ENCODE peak calls at places on chromosomes 13 and 19, in five cellular contexts. One of them, this sample, is unnamed.

GRCh38 chr19:46630806-46631205 is 5.2 kb downstream of the GNG8 start:
- DNase-seq in Peyer's patch: no peak
- DNase-seq in endothelial cell of umbilical vein: no peak
- DNase-seq in HCT116: no peak
- DNase-seq in heart left ventricle: no peak
- DNase-seq in this sample: no peak

GRCh38 chr13:40485611-40486517 is 180.6 kb downstream of the FOXO1 start:
- DNase-seq in HCT116: no peak
- DNase-seq in Peyer's patch: peak; percentile 65
- DNase-seq in endothelial cell of umbilical vein: no peak
- DNase-seq in heart left ventricle: no peak
- DNase-seq in this sample: no peak

GRCh38 chr13:36347826-36348225 is 1.6 kb upstream of the SPART start:
- DNase-seq in endothelial cell of umbilical vein: no peak
- DNase-seq in heart left ventricle: no peak
- DNase-seq in Peyer's patch: no peak
- DNase-seq in HCT116: no peak
- DNase-seq in this sample: no peak

GRCh38 chr13:49400755-49401659 is 42.9 kb downstream of the CAB39L start:
- DNase-seq in HCT116: no peak
- DNase-seq in heart left ventricle: peak; percentile 18
- DNase-seq in endothelial cell of umbilical vein: no peak
- DNase-seq in Peyer's patch: no peak
- DNase-seq in this sample: peak; percentile 36

GRCh38 chr19:1169921-1170885 is 3.9 kb downstream of the SBNO2 start:
- DNase-seq in Peyer's patch: no peak
- DNase-seq in endothelial cell of umbilical vein: no peak
- DNase-seq in HCT116: no peak
- DNase-seq in heart left ventricle: peak; percentile 16
- DNase-seq in this sample: peak; percentile 92

GRCh38 chr19:1293782-1294621 is 8.3 kb downstream of the EFNA2 start:
- DNase-seq in endothelial cell of umbilical vein: no peak
- DNase-seq in Peyer's patch: no peak
- DNase-seq in heart left ventricle: no peak
- DNase-seq in HCT116: no peak
- DNase-seq in this sample: no peak

GRCh38 chr19:33158365-33158764 is 26.5 kb downstream of the WDR88 start:
- DNase-seq in HCT116: no peak
- DNase-seq in Peyer's patch: no peak
- DNase-seq in endothelial cell of umbilical vein: no peak
- DNase-seq in heart left ventricle: no peak
- DNase-seq in this sample: no peak

GRCh38 chr19:2747349-2747748 is 7.5 kb upstream of the SLC39A3 start:
- DNase-seq in heart left ventricle: no peak
- DNase-seq in Peyer's patch: no peak
- DNase-seq in HCT116: no peak
- DNase-seq in endothelial cell of umbilical vein: no peak
- DNase-seq in this sample: no peak

GRCh38 chr13:76473552-76474134 is 412.6 kb downstream of the KCTD12 start:
- DNase-seq in HCT116: peak; percentile 75
- DNase-seq in endothelial cell of umbilical vein: peak; percentile 85
- DNase-seq in Peyer's patch: peak; percentile 87
- DNase-seq in heart left ventricle: peak; percentile 73
- DNase-seq in this sample: peak; percentile 92

GRCh38 chr13:112910016-112910415 is 59.0 kb upstream of the MCF2L start:
- DNase-seq in heart left ventricle: no peak
- DNase-seq in HCT116: no peak
- DNase-seq in Peyer's patch: no peak
- DNase-seq in endothelial cell of umbilical vein: no peak
- DNase-seq in this sample: no peak

GRCh38 chr19:2344381-2344870 is 15.6 kb upstream of the TMPRSS9 start:
- DNase-seq in HCT116: no peak
- DNase-seq in heart left ventricle: no peak
- DNase-seq in endothelial cell of umbilical vein: no peak
- DNase-seq in Peyer's patch: no peak
- DNase-seq in this sample: no peak

GRCh38 chr19:4429266-4430200 is 27.1 kb downstream of the CHAF1A start:
- DNase-seq in heart left ventricle: no peak
- DNase-seq in HCT116: no peak
- DNase-seq in endothelial cell of umbilical vein: no peak
- DNase-seq in Peyer's patch: no peak
- DNase-seq in this sample: no peak

GRCh38 chr19:42553292-42554045 is 25.2 kb upstream of the CEACAM1 start:
- DNase-seq in heart left ventricle: peak; percentile 39
- DNase-seq in Peyer's patch: no peak
- DNase-seq in endothelial cell of umbilical vein: no peak
- DNase-seq in HCT116: no peak
- DNase-seq in this sample: no peak

GRCh38 chr19:19257137-19257536 is 16.0 kb downstream of the TM6SF2 start:
- DNase-seq in heart left ventricle: no peak
- DNase-seq in HCT116: no peak
- DNase-seq in endothelial cell of umbilical vein: no peak
- DNase-seq in Peyer's patch: no peak
- DNase-seq in this sample: no peak

GRCh38 chr13:79779761-79780160 is 298.8 kb downstream of the NDFIP2 start:
- DNase-seq in endothelial cell of umbilical vein: no peak
- DNase-seq in HCT116: no peak
- DNase-seq in Peyer's patch: peak; percentile 53
- DNase-seq in heart left ventricle: no peak
- DNase-seq in this sample: no peak

GRCh38 chr13:21399741-21400140 is 59.4 kb downstream of the ZDHHC20 start:
- DNase-seq in heart left ventricle: no peak
- DNase-seq in endothelial cell of umbilical vein: peak; percentile 75
- DNase-seq in HCT116: peak; percentile 28
- DNase-seq in Peyer's patch: no peak
- DNase-seq in this sample: no peak

GRCh38 chr19:44847144-44848035 is 1.3 kb downstream of the NECTIN2 start:
- DNase-seq in Peyer's patch: peak; percentile 85
- DNase-seq in HCT116: peak; percentile 8
- DNase-seq in endothelial cell of umbilical vein: peak; percentile 74
- DNase-seq in heart left ventricle: peak; percentile 82
- DNase-seq in this sample: peak; percentile 89

GRCh38 chr19:45440873-45441654 is 17.3 kb upstream of the ERCC1 start:
- DNase-seq in heart left ventricle: no peak
- DNase-seq in endothelial cell of umbilical vein: no peak
- DNase-seq in HCT116: no peak
- DNase-seq in Peyer's patch: no peak
- DNase-seq in this sample: peak; percentile 36

GRCh38 chr13:79483302-79483701 is 2.3 kb downstream of the NDFIP2 start:
- DNase-seq in endothelial cell of umbilical vein: no peak
- DNase-seq in HCT116: no peak
- DNase-seq in heart left ventricle: no peak
- DNase-seq in Peyer's patch: no peak
- DNase-seq in this sample: no peak

GRCh38 chr19:14107581-14108461 is 9.7 kb downstream of the PRKACA start:
- DNase-seq in endothelial cell of umbilical vein: peak; percentile 57
- DNase-seq in HCT116: no peak
- DNase-seq in Peyer's patch: no peak
- DNase-seq in heart left ventricle: peak; percentile 76
- DNase-seq in this sample: peak; percentile 41

GRCh38 chr13:108495686-108496363 is 133.6 kb upstream of the MYO16 start:
- DNase-seq in Peyer's patch: no peak
- DNase-seq in heart left ventricle: no peak
- DNase-seq in HCT116: no peak
- DNase-seq in endothelial cell of umbilical vein: no peak
- DNase-seq in this sample: no peak

GRCh38 chr13:40665754-40666057 is 735 bp downstream of the FOXO1 start:
- DNase-seq in HCT116: no peak
- DNase-seq in heart left ventricle: no peak
- DNase-seq in endothelial cell of umbilical vein: no peak
- DNase-seq in Peyer's patch: no peak
- DNase-seq in this sample: no peak

GRCh38 chr19:29491995-29492577 is 33.7 kb upstream of the VSTM2B start:
- DNase-seq in endothelial cell of umbilical vein: no peak
- DNase-seq in Peyer's patch: no peak
- DNase-seq in heart left ventricle: no peak
- DNase-seq in HCT116: no peak
- DNase-seq in this sample: no peak

GRCh38 chr19:38304866-38305429 is 897 bp downstream of the C19orf33 start:
- DNase-seq in HCT116: peak; percentile 96
- DNase-seq in endothelial cell of umbilical vein: peak; percentile 70
- DNase-seq in Peyer's patch: peak; percentile 94
- DNase-seq in heart left ventricle: peak; percentile 49
- DNase-seq in this sample: peak; percentile 46

GRCh38 chr13:71906438-71906837 is 39.4 kb upstream of the DACH1 start:
- DNase-seq in HCT116: no peak
- DNase-seq in Peyer's patch: no peak
- DNase-seq in endothelial cell of umbilical vein: no peak
- DNase-seq in heart left ventricle: no peak
- DNase-seq in this sample: no peak

GRCh38 chr13:79401259-79402071 is 4.6 kb downstream of the RBM26 start:
- DNase-seq in HCT116: no peak
- DNase-seq in Peyer's patch: no peak
- DNase-seq in heart left ventricle: no peak
- DNase-seq in endothelial cell of umbilical vein: peak; percentile 8
- DNase-seq in this sample: no peak

GRCh38 chr13:71300602-71301001 is 566.4 kb downstream of the DACH1 start:
- DNase-seq in heart left ventricle: no peak
- DNase-seq in Peyer's patch: no peak
- DNase-seq in endothelial cell of umbilical vein: no peak
- DNase-seq in HCT116: no peak
- DNase-seq in this sample: no peak

GRCh38 chr19:5534787-5535586 is 32.8 kb downstream of the TINCR start:
- DNase-seq in HCT116: peak; percentile 77
- DNase-seq in Peyer's patch: no peak
- DNase-seq in heart left ventricle: no peak
- DNase-seq in endothelial cell of umbilical vein: no peak
- DNase-seq in this sample: peak; percentile 78

GRCh38 chr19:13872695-13873389 is 4.1 kb upstream of the NANOS3 start:
- DNase-seq in endothelial cell of umbilical vein: peak; percentile 39
- DNase-seq in heart left ventricle: peak; percentile 24
- DNase-seq in Peyer's patch: peak; percentile 61
- DNase-seq in HCT116: no peak
- DNase-seq in this sample: no peak

GRCh38 chr13:21310220-21310619 is 133.8 kb downstream of the MRPL57 start:
- DNase-seq in heart left ventricle: no peak
- DNase-seq in HCT116: no peak
- DNase-seq in Peyer's patch: no peak
- DNase-seq in endothelial cell of umbilical vein: no peak
- DNase-seq in this sample: no peak

GRCh38 chr13:111177081-111177711 is 62.1 kb downstream of the ARHGEF7 start:
- DNase-seq in HCT116: no peak
- DNase-seq in Peyer's patch: peak; percentile 87
- DNase-seq in heart left ventricle: peak; percentile 81
- DNase-seq in endothelial cell of umbilical vein: peak; percentile 95
- DNase-seq in this sample: no peak
- H3K4me3 ChIP-seq in HCT116: no peak overlapping the region
- H3K4me3 ChIP-seq in Peyer's patch: no peak overlapping the region
- H3K4me3 ChIP-seq in heart left ventricle: no peak overlapping the region
- H3K4me3 ChIP-seq in endothelial cell of umbilical vein: no peak overlapping the region
- H3K4me3 ChIP-seq in this sample: no peak overlapping the region

GRCh38 chr13:27450921-27451461 is 627 bp upstream of the MTIF3 start:
- DNase-seq in endothelial cell of umbilical vein: peak; percentile 33
- DNase-seq in heart left ventricle: peak; percentile 42
- DNase-seq in HCT116: peak; percentile 55
- DNase-seq in Peyer's patch: peak; percentile 70
- DNase-seq in this sample: peak; percentile 54

GRCh38 chr13:27449081-27449603 is 1.2 kb downstream of the MTIF3 start:
- DNase-seq in heart left ventricle: no peak
- DNase-seq in HCT116: no peak
- DNase-seq in endothelial cell of umbilical vein: no peak
- DNase-seq in Peyer's patch: no peak
- DNase-seq in this sample: peak; percentile 26

GRCh38 chr13:27448308-27448707 is 2.1 kb downstream of the MTIF3 start:
- DNase-seq in HCT116: no peak
- DNase-seq in heart left ventricle: no peak
- DNase-seq in Peyer's patch: no peak
- DNase-seq in endothelial cell of umbilical vein: no peak
- DNase-seq in this sample: peak; percentile 76

GRCh38 chr13:27446986-27447583 is 3.3 kb downstream of the MTIF3 start:
- DNase-seq in heart left ventricle: no peak
- DNase-seq in Peyer's patch: peak; percentile 78
- DNase-seq in HCT116: no peak
- DNase-seq in endothelial cell of umbilical vein: peak; percentile 69
- DNase-seq in this sample: no peak

GRCh38 chr13:27449936-27450828 is at the start of gene MTIF3:
- DNase-seq in endothelial cell of umbilical vein: peak; percentile 92
- DNase-seq in HCT116: peak; percentile 95
- DNase-seq in Peyer's patch: peak; percentile 99
- DNase-seq in heart left ventricle: peak; percentile 94
- DNase-seq in this sample: peak; percentile 98
- TF ChIP-seq POLR2A in endothelial cell of umbilical vein: peak; percentile 77
- TF ChIP-seq POLR2A in HCT116: peak; percentile 88
- TF ChIP-seq POLR2A in Peyer's patch: peak; percentile 85
- TF ChIP-seq POLR2A in heart left ventricle: no peak
- TF ChIP-seq POLR2A in this sample: peak; percentile 34

GRCh38 chr13:43044720-43045301 is 21.4 kb downstream of the DNAJC15 start:
- DNase-seq in heart left ventricle: no peak
- DNase-seq in Peyer's patch: no peak
- DNase-seq in endothelial cell of umbilical vein: no peak
- DNase-seq in HCT116: no peak
- DNase-seq in this sample: no peak
- H3K4me1 ChIP-seq in heart left ventricle: peaks cover 37% of the 10 kb centered on the region
- H3K4me1 ChIP-seq in Peyer's patch: peaks cover 27% of the 10 kb centered on the region
- H3K4me1 ChIP-seq in endothelial cell of umbilical vein: peaks cover 3% of the 10 kb centered on the region
- H3K4me1 ChIP-seq in HCT116: peaks cover 25% of the 10 kb centered on the region
- H3K4me1 ChIP-seq in this sample: no peaks in the 10 kb centered on the region

GRCh38 chr19:49981603-49982593 is 20.9 kb upstream of the SIGLEC11 start:
- DNase-seq in Peyer's patch: no peak
- DNase-seq in HCT116: no peak
- DNase-seq in endothelial cell of umbilical vein: no peak
- DNase-seq in heart left ventricle: no peak
- DNase-seq in this sample: no peak

GRCh38 chr19:49984491-49984890 is 23.5 kb upstream of the SIGLEC11 start:
- DNase-seq in heart left ventricle: no peak
- DNase-seq in endothelial cell of umbilical vein: no peak
- DNase-seq in HCT116: no peak
- DNase-seq in Peyer's patch: no peak
- DNase-seq in this sample: no peak

GRCh38 chr19:49985926-49986325 is 25.0 kb upstream of the SIGLEC11 start:
- DNase-seq in heart left ventricle: no peak
- DNase-seq in HCT116: no peak
- DNase-seq in Peyer's patch: no peak
- DNase-seq in endothelial cell of umbilical vein: peak; percentile 16
- DNase-seq in this sample: no peak

GRCh38 chr19:49986354-49986753 is 25.4 kb upstream of the SIGLEC11 start:
- DNase-seq in Peyer's patch: no peak
- DNase-seq in heart left ventricle: no peak
- DNase-seq in endothelial cell of umbilical vein: no peak
- DNase-seq in HCT116: no peak
- DNase-seq in this sample: no peak

DNA sequence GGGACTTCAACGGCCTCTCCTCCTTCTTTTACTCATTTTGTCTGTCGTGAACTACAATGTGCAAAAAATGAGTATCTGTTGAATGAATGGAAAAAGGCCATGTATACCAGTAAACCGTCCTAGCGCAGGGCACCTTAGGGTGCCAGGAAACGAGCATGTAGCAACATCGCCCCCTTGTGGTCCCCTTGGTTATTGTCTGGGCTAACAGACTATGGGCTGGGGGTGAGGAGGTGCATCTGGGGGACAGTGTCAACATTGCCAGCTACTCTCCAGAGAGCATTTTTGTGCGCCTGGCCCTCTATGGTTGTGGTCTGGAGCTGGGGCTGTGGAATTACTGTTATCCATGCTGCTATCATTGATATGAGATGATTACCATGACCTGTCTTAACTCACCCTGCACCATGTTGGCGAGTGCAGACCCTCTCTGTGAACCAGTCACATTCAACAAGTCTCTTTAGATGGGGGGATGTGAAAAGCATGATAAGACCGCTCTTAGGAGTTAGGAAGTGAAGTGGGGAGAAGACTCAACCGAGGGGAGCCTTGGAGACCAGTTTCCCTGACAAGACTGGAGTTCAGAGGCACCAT is 22.8 kb upstream of the SIGLEC11 start:
- DNase-seq in Peyer's patch: peak; percentile 85
- DNase-seq in HCT116: peak; percentile 26
- DNase-seq in heart left ventricle: peak; percentile 28
- DNase-seq in endothelial cell of umbilical vein: peak; percentile 38
- DNase-seq in this sample: peak; percentile 82
- H3K4me3 ChIP-seq in Peyer's patch: no peak overlapping the region
- H3K4me3 ChIP-seq in HCT116: no peak overlapping the region
- H3K4me3 ChIP-seq in heart left ventricle: no peak overlapping the region
- H3K4me3 ChIP-seq in endothelial cell of umbilical vein: no peak overlapping the region
- H3K4me3 ChIP-seq in this sample: no peak overlapping the region